ENCODE peak calls at places on chromosomes 3 and 15, in six cellular contexts. N is choroid plexus epithelial cell; B is KBM-7; J is effector CD4-positive, alpha-beta T cell; D is T-helper 9 cell; L is aorta. P is an unnamed sample.

GRCh38 chr3:108834551-108834950 is 12.0 kb downstream of the TRAT1 start:
- DNase-seq in N (no peak), B (no peak), J (no peak), D (no peak), L (no peak), P (no peak)

GRCh38 chr3:98343647-98344507 is 9.8 kb upstream of the OR5K4 start:
- DNase-seq in N (peak), B (peak), J (no peak), D (no peak), L (no peak), P (no peak)

GRCh38 chr15:63517614-63518013 is 13.2 kb downstream of the USP3 start:
- DNase-seq in N (peak), B (no peak), J (no peak), D (no peak), L (no peak), P (no peak)

GRCh38 chr3:64368163-64369025 is 143.1 kb upstream of the PRICKLE2 start:
- DNase-seq in N (no peak), B (no peak), J (no peak), D (no peak), L (no peak), P (no peak)

GRCh38 chr15:71746719-71747118 is 63.6 kb upstream of the NR2E3 start:
- DNase-seq in N (no peak), B (no peak), J (no peak), D (no peak), L (no peak), P (no peak)

GRCh38 chr3:62723636-62724217 is 151.5 kb downstream of the CADPS start:
- DNase-seq in N (no peak), B (no peak), J (no peak), D (no peak), L (no peak), P (no peak)

GRCh38 chr3:55486857-55487375 is at the start of gene WNT5A:
- DNase-seq in N (peak), B (no peak), J (no peak), D (no peak), L (no peak), P (no peak)

GRCh38 chr3:28856796-28857195 is 424.1 kb upstream of the RBMS3 start:
- DNase-seq in N (no peak), B (no peak), J (no peak), D (no peak), L (no peak), P (no peak)

GRCh38 chr3:36991147-36991546 is 1.8 kb downstream of the EPM2AIP1 start:
- DNase-seq in N (no peak), B (no peak), J (no peak), D (no peak), L (no peak), P (no peak)

GRCh38 chr3:168024537-168024941 is 71.2 kb downstream of the GOLIM4 start:
- DNase-seq in N (peak), B (peak), J (no peak), D (no peak), L (no peak), P (no peak)

GRCh38 chr3:114450008-114450596 is 156.3 kb downstream of the TIGIT start:
- DNase-seq in N (no peak), B (no peak), J (no peak), D (no peak), L (no peak), P (no peak)

GRCh38 chr15:28027714-28028076 is 71.4 kb downstream of the OCA2 start:
- DNase-seq in N (no peak), B (no peak), J (no peak), D (no peak), L (no peak), P (no peak)

GRCh38 chr3:150699068-150699635 is 4.6 kb downstream of the ERICH6 start:
- DNase-seq in N (peak), B (peak), J (no peak), D (no peak), L (no peak), P (no peak)

GRCh38 chr3:10632741-10633140 is 127.4 kb upstream of the ATP2B2 start:
- DNase-seq in N (no peak), B (no peak), J (no peak), D (no peak), L (no peak), P (no peak)

GRCh38 chr3:192986399-192986798 is 68.7 kb upstream of the MB21D2 start:
- DNase-seq in N (no peak), B (no peak), J (no peak), D (no peak), L (no peak), P (no peak)

GRCh38 chr3:26106119-26106690 is 316.3 kb downstream of the OXSM start:
- DNase-seq in N (no peak), B (peak), J (no peak), D (no peak), L (no peak), P (no peak)